ENCODE peak calls at places on chromosomes 13 and 19, in four cellular contexts. H is PC-9, W is fibroblast of lung, P is uterus. G is an unnamed sample.
A peak's percentile ranks its signal among the peaks of the same experiment; 100 is the strongest.

GRCh38 chr13:109949395-109949794 is 163.0 kb upstream of the IRS2 start:
- DNase-seq in H (no peak), P (no peak), W (no peak), G (no peak)

GRCh38 chr19:45306522-45307027 is 16.1 kb downstream of the CKM start:
- DNase-seq in W (no peak), H (no peak), P (no peak), G (no peak)

GRCh38 chr19:2633693-2634075 is 68.8 kb downstream of the GNG7 start:
- DNase-seq in H (no peak), W (no peak), P (no peak), G (no peak)

GRCh38 chr13:48072787-48073186 is 22.1 kb downstream of the MED4 start:
- DNase-seq in H (no peak), W (no peak), P (no peak), G (no peak)

GRCh38 chr13:62483774-62484173 is 1068.1 kb upstream of the PCDH20 start:
- DNase-seq in P (no peak), W (no peak), H (no peak), G (no peak)

GRCh38 chr13:110634558-110634957 is 19.2 kb downstream of the NAXD start:
- DNase-seq in H (no peak), P (no peak), W (peak; percentile 65), G (peak; percentile 20)

GRCh38 chr19:58558066-58558622 is at the start of gene UBE2M:
- DNase-seq in H (no peak), W (no peak), P (peak; percentile 68), G (peak; percentile 83)

GRCh38 chr13:41061914-41062837 is 867 bp downstream of the WBP4 start:
- DNase-seq in P (no peak), H (no peak), W (peak; percentile 82), G (no peak)

GRCh38 chr13:72504026-72504925 is 223.2 kb downstream of the MZT1 start:
- DNase-seq in H (no peak), P (no peak), W (peak; percentile 43), G (no peak)

GRCh38 chr19:18453269-18454024 is 15.5 kb upstream of the ISYNA1 start:
- DNase-seq in W (peak; percentile 43), P (no peak), H (no peak), G (no peak)

GRCh38 chr19:28136796-28137195 is 1076.2 kb downstream of the UQCRFS1 start:
- DNase-seq in H (no peak), P (no peak), W (no peak), G (no peak)

GRCh38 chr13:79525458-79525857 is 44.5 kb downstream of the NDFIP2 start:
- DNase-seq in H (peak; percentile 5), W (no peak), P (no peak), G (no peak)

GRCh38 chr19:38745316-38745715 is 1.0 kb upstream of the CAPN12 start:
- DNase-seq in P (no peak), H (no peak), W (no peak), G (peak; percentile 36)

GRCh38 chr13:113552079-113552478 is 32.5 kb upstream of the TFDP1 start:
- DNase-seq in H (no peak), W (no peak), P (no peak), G (peak; percentile 27)

GRCh38 chr13:109654341-109655205 is 131.8 kb downstream of the IRS2 start:
- DNase-seq in W (peak; percentile 39), P (no peak), H (no peak), G (no peak)

GRCh38 chr19:2983351-2984195 is 6.2 kb downstream of the TLE6 start:
- DNase-seq in H (peak; percentile 63), W (peak; percentile 75), P (peak; percentile 81), G (no peak)

GRCh38 chr19:17385878-17386611 is 8.0 kb downstream of the CCDC194 start:
- DNase-seq in P (peak; percentile 54), W (peak; percentile 51), H (peak; percentile 55), G (peak; percentile 79)

DNA sequence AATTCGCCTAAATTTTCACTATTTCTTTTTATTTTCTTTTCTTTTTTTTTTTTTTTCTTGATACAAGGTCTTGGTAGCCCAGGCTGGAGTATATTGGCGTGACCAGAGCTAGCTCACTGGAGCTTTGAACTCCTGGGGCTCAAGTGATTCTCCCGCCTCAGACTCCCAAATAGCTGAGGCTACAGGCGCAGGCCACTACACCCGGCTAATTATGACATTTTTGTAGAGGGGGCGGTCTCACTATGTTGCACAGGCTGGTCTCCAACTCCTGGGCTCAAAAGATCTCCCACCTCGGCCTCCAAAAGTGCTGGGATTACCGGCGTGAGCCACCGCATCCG is 37.3 kb upstream of the LSM14A start:
- DNase-seq in P (no peak), H (no peak), W (no peak), G (no peak)
- H3K27ac ChIP-seq in P (peak overlapping the region; percentile 86), H (peak overlapping the region; percentile 81), W (no peak overlapping the region), G (peak overlapping the region; percentile 87)

DNA sequence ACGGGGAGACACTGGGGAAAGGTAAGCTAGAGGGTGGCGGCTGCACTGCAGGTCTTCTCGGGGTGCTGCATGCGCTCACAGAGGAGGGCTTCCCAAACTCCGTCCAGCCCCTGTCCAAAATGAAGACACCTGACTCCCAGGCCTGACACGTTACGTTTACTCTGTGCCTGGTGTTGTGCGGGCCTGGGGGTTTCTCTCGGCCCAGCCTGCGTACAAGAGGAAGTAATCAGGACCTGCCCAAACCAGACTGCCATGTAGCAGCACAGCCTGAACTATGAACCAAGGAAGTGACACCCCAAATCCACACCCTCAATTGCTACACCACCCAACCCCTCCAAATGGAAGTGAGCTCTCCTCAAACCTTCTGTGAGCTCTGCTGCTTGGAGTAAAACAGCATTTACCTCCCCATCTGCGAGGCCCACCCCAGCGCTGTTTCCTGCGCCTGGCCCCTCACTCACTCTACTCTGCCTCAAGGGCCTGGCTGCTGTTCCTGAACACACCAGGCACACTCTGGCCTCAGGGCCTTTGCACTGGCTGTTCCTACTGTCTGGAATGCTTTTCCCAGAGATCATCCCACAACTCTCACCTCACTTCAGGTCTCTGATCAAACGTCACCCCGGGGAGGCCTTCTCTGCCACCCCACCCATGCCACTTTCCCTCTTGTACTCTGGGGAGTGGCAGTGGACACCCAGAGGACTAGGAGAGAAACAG is 3.0 kb downstream of the HSPBP1 start:
- DNase-seq in H (no peak), W (no peak), P (no peak), G (no peak)
- H3K27ac ChIP-seq in H (no peak overlapping the region), W (no peak overlapping the region), P (no peak overlapping the region), G (no peak overlapping the region)

DNA sequence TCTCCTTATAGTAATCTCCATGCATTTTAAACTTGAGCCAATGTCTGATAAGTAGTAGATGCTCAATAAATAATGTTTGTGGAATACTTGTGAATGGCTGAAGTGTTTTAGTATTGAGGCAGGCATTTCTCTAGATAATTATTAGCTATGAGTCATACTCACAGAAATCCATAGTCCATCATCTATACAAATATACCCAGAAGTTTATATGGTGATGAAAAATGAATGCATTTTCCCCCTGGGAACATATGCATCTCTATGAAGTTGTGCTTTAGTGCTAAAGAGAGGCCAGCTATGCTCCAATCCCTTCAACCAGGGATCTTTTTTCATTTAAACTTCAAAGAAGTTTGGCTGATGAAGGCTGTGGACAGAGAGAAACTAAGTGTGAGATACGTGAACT is 17.2 kb downstream of the MBNL2 start:
- DNase-seq in W (no peak), P (no peak), H (no peak), G (no peak)
- H3K27ac ChIP-seq in W (no peak overlapping the region), P (peak overlapping the region; percentile 62), H (no peak overlapping the region), G (peak overlapping the region; percentile 27)

DNA sequence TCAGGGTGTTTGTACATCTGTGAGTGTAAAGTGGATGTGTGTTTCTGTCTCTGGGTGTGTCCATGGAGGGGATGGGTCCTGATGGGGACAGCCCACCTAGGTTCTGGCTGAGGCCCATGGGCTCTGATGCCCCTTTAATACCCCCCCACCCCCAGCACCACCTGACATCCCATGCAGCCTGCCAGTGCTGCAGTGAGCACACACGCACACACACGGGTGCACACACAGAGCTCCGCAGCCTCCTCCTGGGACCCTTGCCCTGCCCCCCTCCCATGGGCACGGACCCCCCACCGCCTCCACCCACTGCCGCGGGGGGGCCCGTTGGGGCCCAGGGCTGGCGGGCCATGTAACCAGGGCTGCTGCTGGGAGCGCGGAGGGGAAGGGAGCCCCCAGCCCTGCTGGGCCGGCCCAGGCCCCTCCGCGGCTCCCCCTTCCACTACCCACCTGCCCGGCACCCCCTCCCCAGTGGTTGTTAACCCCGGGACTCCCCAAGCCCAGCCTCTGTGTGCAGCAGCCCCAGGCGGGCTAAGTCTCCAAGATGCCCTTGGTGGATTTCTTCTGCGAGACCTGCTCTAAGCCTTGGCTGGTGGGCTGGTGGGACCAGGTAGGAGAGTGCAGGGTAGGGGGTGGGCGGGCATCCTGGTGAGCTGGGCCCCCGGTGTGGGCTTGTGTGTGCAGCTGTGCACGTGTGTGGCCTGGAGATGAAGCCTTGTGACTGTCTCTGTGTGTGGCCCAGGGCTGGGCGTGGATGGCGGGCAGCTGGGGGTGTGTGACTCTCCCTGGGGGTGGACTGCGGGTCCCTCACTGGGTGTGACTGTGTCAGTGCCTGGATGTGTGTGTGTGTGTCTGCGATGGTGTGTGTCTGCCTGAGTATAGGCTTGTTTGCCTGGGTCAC is 32.6 kb downstream of the PDE4A start:
- DNase-seq in W (no peak), P (no peak), H (no peak), G (no peak)
- H3K27ac ChIP-seq in W (no peak overlapping the region), P (no peak overlapping the region), H (no peak overlapping the region), G (no peak overlapping the region)

GRCh38 chr13:34869737-34870136 is 72.3 kb upstream of the NBEA start:
- DNase-seq in H (no peak), P (no peak), W (no peak), G (no peak)
- H3K27ac ChIP-seq in H (no peak overlapping the region), P (no peak overlapping the region), W (no peak overlapping the region), G (no peak overlapping the region)

GRCh38 chr13:95236774-95237173 is 64.5 kb downstream of the ABCC4 start:
- DNase-seq in H (no peak), P (no peak), W (no peak), G (no peak)

GRCh38 chr13:95235944-95236343 is 65.3 kb downstream of the ABCC4 start:
- DNase-seq in H (no peak), P (no peak), W (no peak), G (no peak)

GRCh38 chr13:95234242-95234641 is 67.0 kb downstream of the ABCC4 start:
- DNase-seq in H (no peak), P (no peak), W (no peak), G (no peak)

GRCh38 chr13:95237310-95237870 is 63.9 kb downstream of the ABCC4 start:
- DNase-seq in H (no peak), W (no peak), P (no peak), G (peak; percentile 66)

DNA sequence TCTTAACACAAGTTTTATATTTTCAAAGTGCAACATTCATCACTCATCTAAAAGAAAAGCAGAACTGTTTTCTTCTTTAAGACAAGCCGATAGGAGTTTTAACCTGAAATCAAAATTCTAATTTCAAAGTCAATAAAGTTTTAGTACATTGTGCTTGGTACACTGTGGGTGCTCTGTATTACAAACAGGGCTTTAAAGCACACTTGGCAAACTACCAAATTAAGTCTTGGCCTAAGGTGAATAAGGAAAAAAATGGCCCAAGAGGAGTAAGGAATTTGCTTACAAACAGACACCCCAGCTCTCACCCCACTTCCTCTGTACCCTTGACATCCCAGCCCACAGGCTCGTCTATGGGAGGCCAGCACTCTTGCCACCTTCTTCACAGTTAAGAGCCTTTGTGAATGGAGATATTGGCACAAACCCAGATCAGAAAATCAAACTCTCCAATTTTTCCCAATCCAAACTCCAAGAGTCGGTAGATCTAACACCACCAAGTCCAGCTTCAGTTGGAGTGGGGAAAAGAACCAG is 66.0 kb downstream of the ABCC4 start:
- DNase-seq in H (no peak), W (no peak), P (no peak), G (no peak)
- H3K27ac ChIP-seq in H (no peak overlapping the region), W (no peak overlapping the region), P (no peak overlapping the region), G (peak overlapping the region; percentile 46)

GRCh38 chr19:51123381-51124186 is 1.1 kb upstream of the SIGLEC9 start:
- DNase-seq in W (no peak), P (no peak), H (no peak), G (peak; percentile 76)

GRCh38 chr19:51124216-51124615 is 490 bp upstream of the SIGLEC9 start:
- DNase-seq in W (no peak), H (no peak), P (no peak), G (no peak)

GRCh38 chr19:51127032-51127431 is 2.3 kb downstream of the SIGLEC9 start:
- DNase-seq in P (no peak), H (no peak), W (no peak), G (no peak)

GRCh38 chr19:51125421-51126075 is 842 bp downstream of the SIGLEC9 start:
- DNase-seq in H (no peak), W (no peak), P (no peak), G (no peak)

GRCh38 chr19:51124729-51125128 is at the start of gene SIGLEC9:
- DNase-seq in P (no peak), H (no peak), W (no peak), G (peak; percentile 79)
- H3K27ac ChIP-seq in P (no peak within 1 kb of the TSS), H (no peak within 1 kb of the TSS), W (no peak within 1 kb of the TSS), G (peak within 1 kb of the TSS; percentile 80)